ENCODE peak calls at places on chromosomes 12 and 14, in six cellular contexts. Z is natural killer cell treated with Interleukin-12 subunit alpha and Interleukin-12 subunit beta and Interleukin-15 and Interleukin-18, amount 100 ng/mL, for 72 hours; M is left lung; E is activated CD4-positive, alpha-beta T cell treated with anti-CD3 and anti-CD28 coated beads, Interleukin-2, amount 50 U/mL, for 1 hour; L is stimulated activated CD8-positive, alpha-beta memory T cell treated with anti-CD3 and anti-CD28 coated beads, Interleukin-15, amount 100 ng/mL, for 24 hours; O is NCI-H748 treated with DMSO at 0.1 percent for 48 hours. B is an unnamed sample.
A peak's percentile ranks its signal among the peaks of the same experiment; 100 is the strongest.

GRCh38 chr14:100610511-100611217 is 23.4 kb upstream of the BEGAIN start:
- DNase-seq in Z (peak; percentile 61), M (no peak), E (no peak), L (no peak), O (no peak), B (no peak)

GRCh38 chr14:72845196-72845595 is 48.7 kb downstream of the DPF3 start:
- DNase-seq in Z (no peak), M (no peak), E (no peak), L (no peak), O (no peak), B (no peak)

GRCh38 chr12:86914716-86915115 is 658.5 kb upstream of the MGAT4C start:
- DNase-seq in Z (no peak), M (no peak), E (no peak), L (no peak), O (peak; percentile 20), B (no peak)

GRCh38 chr12:63151061-63151897 is at the start of gene AVPR1A:
- DNase-seq in Z (no peak), M (peak; percentile 47), E (no peak), L (no peak), O (peak; percentile 44), B (no peak)

GRCh38 chr14:56555921-56556570 is 23.6 kb upstream of the TMEM260 start:
- DNase-seq in Z (no peak), M (no peak), E (no peak), L (no peak), O (peak; percentile 76), B (no peak)

GRCh38 chr12:31524791-31525495 is 66.0 kb downstream of the DENND5B start:
- DNase-seq in Z (no peak), M (no peak), E (no peak), L (no peak), O (no peak), B (no peak)

GRCh38 chr12:112258926-112259325 is 123.3 kb downstream of the HECTD4 start:
- DNase-seq in Z (no peak), M (no peak), E (no peak), L (no peak), O (no peak), B (no peak)

GRCh38 chr14:51248041-51248987 is 8.3 kb downstream of the TMX1 start:
- DNase-seq in Z (no peak), M (no peak), E (no peak), L (no peak), O (no peak), B (no peak)

GRCh38 chr12:14994610-14995009 is 21.8 kb downstream of the PDE6H start:
- DNase-seq in Z (no peak), M (no peak), E (no peak), L (no peak), O (no peak), B (no peak)

GRCh38 chr14:99427632-99428315 is 52.9 kb downstream of the SETD3 start:
- DNase-seq in Z (no peak), M (no peak), E (no peak), L (no peak), O (no peak), B (no peak)

GRCh38 chr12:24730461-24730896 is 218.4 kb downstream of the BCAT1 start:
- DNase-seq in Z (no peak), M (no peak), E (no peak), L (no peak), O (no peak), B (no peak)

GRCh38 chr14:104351849-104352492 is 213.6 kb downstream of the KIF26A start:
- DNase-seq in Z (no peak), M (no peak), E (no peak), L (no peak), O (no peak), B (no peak)

GRCh38 chr12:48788852-48789775 is at the start of gene ADCY6:
- DNase-seq in Z (no peak), M (peak; percentile 88), E (no peak), L (no peak), O (peak; percentile 27), B (peak; percentile 87)

GRCh38 chr14:36028665-36029064 is 147.9 kb downstream of the PTCSC3 start:
- DNase-seq in Z (no peak), M (no peak), E (no peak), L (no peak), O (no peak), B (no peak)

GRCh38 chr14:54253195-54253947 is 143.4 kb upstream of the CDKN3 start:
- DNase-seq in Z (no peak), M (no peak), E (no peak), L (no peak), O (no peak), B (no peak)

GRCh38 chr12:49806877-49807276 is 21.3 kb downstream of the NCKAP5L start:
- DNase-seq in Z (peak; percentile 23), M (no peak), E (no peak), L (no peak), O (no peak), B (no peak)

GRCh38 chr14:100088226-100088625 is 23.0 kb downstream of the EVL start:
- DNase-seq in Z (no peak), M (no peak), E (no peak), L (no peak), O (no peak), B (no peak)

GRCh38 chr12:1201030-1201429 is 210.0 kb downstream of the ERC1 start:
- DNase-seq in Z (no peak), M (no peak), E (no peak), L (no peak), O (no peak), B (no peak)

B was measured in lower lobe of right lung.